ENCODE peak calls at places on chromosomes 13 and 19, in eight cellular contexts. One of them, this sample, is unnamed.
A peak's percentile ranks its signal among the peaks of the same experiment; 100 is the strongest.

GRCh38 chr13:94558721-94559120 is 37.2 kb downstream of the TGDS start:
- DNase-seq in activated CD4-positive, CD25-positive, alpha-beta regulatory T cell: no peak
- DNase-seq in stimulated activated CD4-positive, alpha-beta T cell treated with anti-CD3 and anti-CD28 coated beads, Interleukin-15, amount 100 ng/mL, for 1 hour: no peak
- DNase-seq in astrocyte: peak; percentile 4
- DNase-seq in SHP77 treated with DMSO at 0.1 percent for 48 hours: no peak
- DNase-seq in brain microvascular endothelial cell: no peak
- DNase-seq in stimulated activated CD8-positive, alpha-beta memory T cell treated with anti-CD3 and anti-CD28 coated beads, Interleukin-4, amount 100 ng/mL, for 24 hours: no peak
- DNase-seq in H9: no peak
- DNase-seq in this sample: no peak

GRCh38 chr19:49637865-49638350 is 2.0 kb downstream of the RRAS start:
- DNase-seq in activated CD4-positive, CD25-positive, alpha-beta regulatory T cell: no peak
- DNase-seq in stimulated activated CD4-positive, alpha-beta T cell treated with anti-CD3 and anti-CD28 coated beads, Interleukin-15, amount 100 ng/mL, for 1 hour: no peak
- DNase-seq in astrocyte: peak; percentile 54
- DNase-seq in SHP77 treated with DMSO at 0.1 percent for 48 hours: no peak
- DNase-seq in brain microvascular endothelial cell: peak; percentile 62
- DNase-seq in stimulated activated CD8-positive, alpha-beta memory T cell treated with anti-CD3 and anti-CD28 coated beads, Interleukin-4, amount 100 ng/mL, for 24 hours: no peak
- DNase-seq in H9: peak; percentile 86
- DNase-seq in this sample: no peak

GRCh38 chr19:7196721-7197168 is 97.5 kb downstream of the INSR start:
- DNase-seq in activated CD4-positive, CD25-positive, alpha-beta regulatory T cell: no peak
- DNase-seq in stimulated activated CD4-positive, alpha-beta T cell treated with anti-CD3 and anti-CD28 coated beads, Interleukin-15, amount 100 ng/mL, for 1 hour: no peak
- DNase-seq in astrocyte: no peak
- DNase-seq in SHP77 treated with DMSO at 0.1 percent for 48 hours: no peak
- DNase-seq in brain microvascular endothelial cell: no peak
- DNase-seq in stimulated activated CD8-positive, alpha-beta memory T cell treated with anti-CD3 and anti-CD28 coated beads, Interleukin-4, amount 100 ng/mL, for 24 hours: no peak
- DNase-seq in H9: no peak
- DNase-seq in this sample: no peak

GRCh38 chr13:99062593-99062992 is 84.7 kb upstream of the DOCK9 start:
- DNase-seq in activated CD4-positive, CD25-positive, alpha-beta regulatory T cell: no peak
- DNase-seq in stimulated activated CD4-positive, alpha-beta T cell treated with anti-CD3 and anti-CD28 coated beads, Interleukin-15, amount 100 ng/mL, for 1 hour: no peak
- DNase-seq in astrocyte: peak; percentile 69
- DNase-seq in SHP77 treated with DMSO at 0.1 percent for 48 hours: peak; percentile 25
- DNase-seq in brain microvascular endothelial cell: peak; percentile 42
- DNase-seq in stimulated activated CD8-positive, alpha-beta memory T cell treated with anti-CD3 and anti-CD28 coated beads, Interleukin-4, amount 100 ng/mL, for 24 hours: no peak
- DNase-seq in H9: no peak
- DNase-seq in this sample: no peak

GRCh38 chr13:45108716-45109706 is 11.3 kb upstream of the GTF2F2 start:
- DNase-seq in activated CD4-positive, CD25-positive, alpha-beta regulatory T cell: no peak
- DNase-seq in stimulated activated CD4-positive, alpha-beta T cell treated with anti-CD3 and anti-CD28 coated beads, Interleukin-15, amount 100 ng/mL, for 1 hour: no peak
- DNase-seq in astrocyte: peak; percentile 70
- DNase-seq in SHP77 treated with DMSO at 0.1 percent for 48 hours: no peak
- DNase-seq in brain microvascular endothelial cell: peak; percentile 40
- DNase-seq in stimulated activated CD8-positive, alpha-beta memory T cell treated with anti-CD3 and anti-CD28 coated beads, Interleukin-4, amount 100 ng/mL, for 24 hours: no peak
- DNase-seq in H9: peak; percentile 74
- DNase-seq in this sample: no peak

GRCh38 chr13:65966991-65967451 is 1263.1 kb downstream of the PCDH9 start:
- DNase-seq in activated CD4-positive, CD25-positive, alpha-beta regulatory T cell: no peak
- DNase-seq in stimulated activated CD4-positive, alpha-beta T cell treated with anti-CD3 and anti-CD28 coated beads, Interleukin-15, amount 100 ng/mL, for 1 hour: no peak
- DNase-seq in astrocyte: peak; percentile 5
- DNase-seq in SHP77 treated with DMSO at 0.1 percent for 48 hours: no peak
- DNase-seq in brain microvascular endothelial cell: peak; percentile 55
- DNase-seq in stimulated activated CD8-positive, alpha-beta memory T cell treated with anti-CD3 and anti-CD28 coated beads, Interleukin-4, amount 100 ng/mL, for 24 hours: no peak
- DNase-seq in H9: peak; percentile 48
- DNase-seq in this sample: no peak

GRCh38 chr13:23547000-23547590 is 23.1 kb upstream of the TNFRSF19 start:
- DNase-seq in activated CD4-positive, CD25-positive, alpha-beta regulatory T cell: no peak
- DNase-seq in stimulated activated CD4-positive, alpha-beta T cell treated with anti-CD3 and anti-CD28 coated beads, Interleukin-15, amount 100 ng/mL, for 1 hour: no peak
- DNase-seq in astrocyte: peak; percentile 31
- DNase-seq in SHP77 treated with DMSO at 0.1 percent for 48 hours: no peak
- DNase-seq in brain microvascular endothelial cell: no peak
- DNase-seq in stimulated activated CD8-positive, alpha-beta memory T cell treated with anti-CD3 and anti-CD28 coated beads, Interleukin-4, amount 100 ng/mL, for 24 hours: no peak
- DNase-seq in H9: peak; percentile 51
- DNase-seq in this sample: no peak

GRCh38 chr19:33501957-33502356 is 19.6 kb downstream of the PEPD start:
- DNase-seq in activated CD4-positive, CD25-positive, alpha-beta regulatory T cell: no peak
- DNase-seq in stimulated activated CD4-positive, alpha-beta T cell treated with anti-CD3 and anti-CD28 coated beads, Interleukin-15, amount 100 ng/mL, for 1 hour: no peak
- DNase-seq in astrocyte: no peak
- DNase-seq in SHP77 treated with DMSO at 0.1 percent for 48 hours: peak; percentile 98
- DNase-seq in brain microvascular endothelial cell: no peak
- DNase-seq in stimulated activated CD8-positive, alpha-beta memory T cell treated with anti-CD3 and anti-CD28 coated beads, Interleukin-4, amount 100 ng/mL, for 24 hours: no peak
- DNase-seq in H9: no peak
- DNase-seq in this sample: no peak

GRCh38 chr13:33183431-33184130 is 102.0 kb downstream of the STARD13 start:
- DNase-seq in activated CD4-positive, CD25-positive, alpha-beta regulatory T cell: no peak
- DNase-seq in stimulated activated CD4-positive, alpha-beta T cell treated with anti-CD3 and anti-CD28 coated beads, Interleukin-15, amount 100 ng/mL, for 1 hour: no peak
- DNase-seq in astrocyte: peak; percentile 88
- DNase-seq in SHP77 treated with DMSO at 0.1 percent for 48 hours: no peak
- DNase-seq in brain microvascular endothelial cell: peak; percentile 71
- DNase-seq in stimulated activated CD8-positive, alpha-beta memory T cell treated with anti-CD3 and anti-CD28 coated beads, Interleukin-4, amount 100 ng/mL, for 24 hours: no peak
- DNase-seq in H9: no peak
- DNase-seq in this sample: no peak

GRCh38 chr13:112968910-112969691 is at the start of gene MCF2L:
- DNase-seq in activated CD4-positive, CD25-positive, alpha-beta regulatory T cell: peak; percentile 18
- DNase-seq in stimulated activated CD4-positive, alpha-beta T cell treated with anti-CD3 and anti-CD28 coated beads, Interleukin-15, amount 100 ng/mL, for 1 hour: peak; percentile 41
- DNase-seq in astrocyte: peak; percentile 16
- DNase-seq in SHP77 treated with DMSO at 0.1 percent for 48 hours: peak; percentile 76
- DNase-seq in brain microvascular endothelial cell: no peak
- DNase-seq in stimulated activated CD8-positive, alpha-beta memory T cell treated with anti-CD3 and anti-CD28 coated beads, Interleukin-4, amount 100 ng/mL, for 24 hours: peak; percentile 41
- DNase-seq in H9: peak; percentile 57
- DNase-seq in this sample: peak; percentile 57

GRCh38 chr13:35733832-35734231 is 257.3 kb upstream of the MAB21L1 start:
- DNase-seq in activated CD4-positive, CD25-positive, alpha-beta regulatory T cell: no peak
- DNase-seq in stimulated activated CD4-positive, alpha-beta T cell treated with anti-CD3 and anti-CD28 coated beads, Interleukin-15, amount 100 ng/mL, for 1 hour: no peak
- DNase-seq in astrocyte: no peak
- DNase-seq in SHP77 treated with DMSO at 0.1 percent for 48 hours: no peak
- DNase-seq in brain microvascular endothelial cell: no peak
- DNase-seq in stimulated activated CD8-positive, alpha-beta memory T cell treated with anti-CD3 and anti-CD28 coated beads, Interleukin-4, amount 100 ng/mL, for 24 hours: no peak
- DNase-seq in H9: no peak
- DNase-seq in this sample: no peak

GRCh38 chr19:19540707-19541515 is 2.8 kb downstream of the CILP2 start:
- DNase-seq in activated CD4-positive, CD25-positive, alpha-beta regulatory T cell: peak; percentile 45
- DNase-seq in stimulated activated CD4-positive, alpha-beta T cell treated with anti-CD3 and anti-CD28 coated beads, Interleukin-15, amount 100 ng/mL, for 1 hour: peak; percentile 45
- DNase-seq in astrocyte: no peak
- DNase-seq in SHP77 treated with DMSO at 0.1 percent for 48 hours: no peak
- DNase-seq in brain microvascular endothelial cell: no peak
- DNase-seq in stimulated activated CD8-positive, alpha-beta memory T cell treated with anti-CD3 and anti-CD28 coated beads, Interleukin-4, amount 100 ng/mL, for 24 hours: peak; percentile 53
- DNase-seq in H9: peak; percentile 99
- DNase-seq in this sample: peak; percentile 77

GRCh38 chr19:9847087-9847671 is 12.1 kb downstream of the PIN1 start:
- DNase-seq in activated CD4-positive, CD25-positive, alpha-beta regulatory T cell: peak; percentile 9
- DNase-seq in stimulated activated CD4-positive, alpha-beta T cell treated with anti-CD3 and anti-CD28 coated beads, Interleukin-15, amount 100 ng/mL, for 1 hour: no peak
- DNase-seq in astrocyte: peak; percentile 90
- DNase-seq in SHP77 treated with DMSO at 0.1 percent for 48 hours: no peak
- DNase-seq in brain microvascular endothelial cell: peak; percentile 93
- DNase-seq in stimulated activated CD8-positive, alpha-beta memory T cell treated with anti-CD3 and anti-CD28 coated beads, Interleukin-4, amount 100 ng/mL, for 24 hours: peak; percentile 58
- DNase-seq in H9: peak; percentile 80
- DNase-seq in this sample: no peak

GRCh38 chr13:68199271-68199670 is 969.1 kb upstream of the PCDH9 start:
- DNase-seq in activated CD4-positive, CD25-positive, alpha-beta regulatory T cell: no peak
- DNase-seq in stimulated activated CD4-positive, alpha-beta T cell treated with anti-CD3 and anti-CD28 coated beads, Interleukin-15, amount 100 ng/mL, for 1 hour: no peak
- DNase-seq in astrocyte: peak; percentile 15
- DNase-seq in SHP77 treated with DMSO at 0.1 percent for 48 hours: no peak
- DNase-seq in brain microvascular endothelial cell: no peak
- DNase-seq in stimulated activated CD8-positive, alpha-beta memory T cell treated with anti-CD3 and anti-CD28 coated beads, Interleukin-4, amount 100 ng/mL, for 24 hours: no peak
- DNase-seq in H9: no peak
- DNase-seq in this sample: no peak

GRCh38 chr13:101398191-101398590 is 18.1 kb downstream of the NALCN start:
- DNase-seq in activated CD4-positive, CD25-positive, alpha-beta regulatory T cell: no peak
- DNase-seq in stimulated activated CD4-positive, alpha-beta T cell treated with anti-CD3 and anti-CD28 coated beads, Interleukin-15, amount 100 ng/mL, for 1 hour: no peak
- DNase-seq in astrocyte: peak; percentile 74
- DNase-seq in SHP77 treated with DMSO at 0.1 percent for 48 hours: no peak
- DNase-seq in brain microvascular endothelial cell: peak; percentile 39
- DNase-seq in stimulated activated CD8-positive, alpha-beta memory T cell treated with anti-CD3 and anti-CD28 coated beads, Interleukin-4, amount 100 ng/mL, for 24 hours: no peak
- DNase-seq in H9: no peak
- DNase-seq in this sample: no peak

GRCh38 chr13:36815069-36815468 is 4.0 kb upstream of the RFXAP start:
- DNase-seq in activated CD4-positive, CD25-positive, alpha-beta regulatory T cell: no peak
- DNase-seq in stimulated activated CD4-positive, alpha-beta T cell treated with anti-CD3 and anti-CD28 coated beads, Interleukin-15, amount 100 ng/mL, for 1 hour: no peak
- DNase-seq in astrocyte: no peak
- DNase-seq in SHP77 treated with DMSO at 0.1 percent for 48 hours: no peak
- DNase-seq in brain microvascular endothelial cell: no peak
- DNase-seq in stimulated activated CD8-positive, alpha-beta memory T cell treated with anti-CD3 and anti-CD28 coated beads, Interleukin-4, amount 100 ng/mL, for 24 hours: no peak
- DNase-seq in H9: no peak
- DNase-seq in this sample: no peak

GRCh38 chr19:15563325-15563794 is 51.7 kb upstream of the CYP4F8 start:
- DNase-seq in activated CD4-positive, CD25-positive, alpha-beta regulatory T cell: no peak
- DNase-seq in stimulated activated CD4-positive, alpha-beta T cell treated with anti-CD3 and anti-CD28 coated beads, Interleukin-15, amount 100 ng/mL, for 1 hour: no peak
- DNase-seq in astrocyte: no peak
- DNase-seq in SHP77 treated with DMSO at 0.1 percent for 48 hours: peak; percentile 42
- DNase-seq in brain microvascular endothelial cell: no peak
- DNase-seq in stimulated activated CD8-positive, alpha-beta memory T cell treated with anti-CD3 and anti-CD28 coated beads, Interleukin-4, amount 100 ng/mL, for 24 hours: no peak
- DNase-seq in H9: peak; percentile 48
- DNase-seq in this sample: no peak

GRCh38 chr19:17802137-17802858 is 7.4 kb downstream of the B3GNT3 start:
- DNase-seq in activated CD4-positive, CD25-positive, alpha-beta regulatory T cell: no peak
- DNase-seq in stimulated activated CD4-positive, alpha-beta T cell treated with anti-CD3 and anti-CD28 coated beads, Interleukin-15, amount 100 ng/mL, for 1 hour: no peak
- DNase-seq in astrocyte: no peak
- DNase-seq in SHP77 treated with DMSO at 0.1 percent for 48 hours: no peak
- DNase-seq in brain microvascular endothelial cell: no peak
- DNase-seq in stimulated activated CD8-positive, alpha-beta memory T cell treated with anti-CD3 and anti-CD28 coated beads, Interleukin-4, amount 100 ng/mL, for 24 hours: no peak
- DNase-seq in H9: no peak
- DNase-seq in this sample: no peak

GRCh38 chr19:39746836-39747529 is 9.2 kb upstream of the CLC start:
- DNase-seq in activated CD4-positive, CD25-positive, alpha-beta regulatory T cell: no peak
- DNase-seq in stimulated activated CD4-positive, alpha-beta T cell treated with anti-CD3 and anti-CD28 coated beads, Interleukin-15, amount 100 ng/mL, for 1 hour: no peak
- DNase-seq in astrocyte: no peak
- DNase-seq in SHP77 treated with DMSO at 0.1 percent for 48 hours: peak; percentile 51
- DNase-seq in brain microvascular endothelial cell: no peak
- DNase-seq in stimulated activated CD8-positive, alpha-beta memory T cell treated with anti-CD3 and anti-CD28 coated beads, Interleukin-4, amount 100 ng/mL, for 24 hours: no peak
- DNase-seq in H9: no peak
- DNase-seq in this sample: no peak

GRCh38 chr13:109871018-109871370 is 84.6 kb upstream of the IRS2 start:
- DNase-seq in activated CD4-positive, CD25-positive, alpha-beta regulatory T cell: no peak
- DNase-seq in stimulated activated CD4-positive, alpha-beta T cell treated with anti-CD3 and anti-CD28 coated beads, Interleukin-15, amount 100 ng/mL, for 1 hour: no peak
- DNase-seq in astrocyte: peak; percentile 63
- DNase-seq in SHP77 treated with DMSO at 0.1 percent for 48 hours: no peak
- DNase-seq in brain microvascular endothelial cell: peak; percentile 23
- DNase-seq in stimulated activated CD8-positive, alpha-beta memory T cell treated with anti-CD3 and anti-CD28 coated beads, Interleukin-4, amount 100 ng/mL, for 24 hours: no peak
- DNase-seq in H9: no peak
- DNase-seq in this sample: no peak

GRCh38 chr19:4896372-4896771 is 6.3 kb downstream of the ARRDC5 start:
- DNase-seq in activated CD4-positive, CD25-positive, alpha-beta regulatory T cell: no peak
- DNase-seq in stimulated activated CD4-positive, alpha-beta T cell treated with anti-CD3 and anti-CD28 coated beads, Interleukin-15, amount 100 ng/mL, for 1 hour: no peak
- DNase-seq in astrocyte: peak; percentile 12
- DNase-seq in SHP77 treated with DMSO at 0.1 percent for 48 hours: no peak
- DNase-seq in brain microvascular endothelial cell: peak; percentile 33
- DNase-seq in stimulated activated CD8-positive, alpha-beta memory T cell treated with anti-CD3 and anti-CD28 coated beads, Interleukin-4, amount 100 ng/mL, for 24 hours: no peak
- DNase-seq in H9: no peak
- DNase-seq in this sample: no peak

This sample was measured in effector memory CD4-positive, alpha-beta T cell.